ENCODE peak calls at places on chromosomes 5 and 9, in eight cellular contexts. O is GM23338, V is fibroblast of lung, W is HCT116, E is IMR-90, M is endothelial cell of umbilical vein, G is GM23248, U is hepatocyte. Y is an unnamed sample. For H4K20me1, the result is how much of the 10 kb centered on the place peaks cover.

GRCh38 chr5:98709681-98710080 is 63.8 kb upstream of the RGMB start:
- DNase-seq in U (no peak), V (no peak), G (no peak), M (no peak), O (no peak), W (no peak), E (no peak), Y (no peak)

GRCh38 chr5:171907731-171908343 is 98.6 kb downstream of the FBXW11 start:
- DNase-seq in O (peak), U (peak), V (peak), W (peak), E (peak), G (peak), M (peak), Y (peak)

GRCh38 chr5:766666-767431 is 17.7 kb downstream of the ZDHHC11B start:
- DNase-seq in G (no peak), V (no peak), E (no peak), W (no peak), O (no peak), M (no peak), U (no peak), Y (no peak)

GRCh38 chr9:25827626-25828025 is 149.4 kb upstream of the TUSC1 start:
- DNase-seq in V (no peak), M (no peak), O (no peak), U (no peak), W (no peak), E (no peak), G (no peak), Y (no peak)

GRCh38 chr5:127425037-127425436 is 92.4 kb upstream of the PRRC1 start:
- DNase-seq in V (no peak), M (no peak), W (no peak), O (no peak), G (no peak), E (no peak), U (peak), Y (no peak)

GRCh38 chr9:35826071-35826701 is 2.3 kb downstream of the FAM221B start:
- DNase-seq in G (peak), V (peak), M (peak), E (peak), U (peak), O (peak), W (peak), Y (peak)

GRCh38 chr5:8839361-8840055 is 706.4 kb downstream of the SEMA5A start:
- DNase-seq in O (no peak), E (no peak), W (no peak), M (no peak), U (no peak), V (peak), G (no peak), Y (no peak)

GRCh38 chr9:132651259-132651658 is 18.5 kb downstream of the DDX31 start:
- DNase-seq in M (peak), V (peak), O (no peak), U (peak), E (peak), G (peak), W (no peak), Y (peak)

GRCh38 chr9:2072752-2073405 is 57.7 kb downstream of the SMARCA2 start:
- DNase-seq in M (no peak), U (no peak), G (no peak), E (no peak), O (no peak), V (no peak), W (no peak), Y (no peak)

GRCh38 chr5:116681334-116682013 is 106.9 kb upstream of the SEMA6A start:
- DNase-seq in V (no peak), M (no peak), U (no peak), O (no peak), G (no peak), E (no peak), W (no peak), Y (no peak)

GRCh38 chr5:57795203-57795602 is 312.6 kb upstream of the ACTBL2 start:
- DNase-seq in M (no peak), W (no peak), E (no peak), U (no peak), O (no peak), G (no peak), V (no peak), Y (no peak)

GRCh38 chr5:163634061-163634460 is 128.6 kb downstream of the MAT2B start:
- DNase-seq in W (no peak), M (no peak), O (no peak), E (no peak), V (no peak), G (no peak), U (no peak), Y (no peak)

GRCh38 chr5:169838688-169839087 is 141.6 kb downstream of the INSYN2B start:
- DNase-seq in M (no peak), O (no peak), W (no peak), E (no peak), G (no peak), U (no peak), V (no peak), Y (no peak)

GRCh38 chr5:87717761-87718160 is 305.0 kb upstream of the CCNH start:
- DNase-seq in M (no peak), U (no peak), O (no peak), E (no peak), G (no peak), V (no peak), W (no peak), Y (no peak)

GRCh38 chr9:95143591-95144561 is 173.6 kb downstream of the FANCC start:
- DNase-seq in U (peak), W (no peak), M (no peak), O (no peak), V (peak), E (peak), G (peak), Y (no peak)

GRCh38 chr9:6896562-6896961 is 138.8 kb downstream of the KDM4C start:
- DNase-seq in U (no peak), O (no peak), W (no peak), G (peak), V (peak), E (peak), M (peak), Y (no peak)

GRCh38 chr5:91850031-91850430 is 466.9 kb upstream of the ARRDC3 start:
- DNase-seq in G (peak), V (peak), O (no peak), E (peak), U (no peak), M (no peak), W (no peak), Y (no peak)

GRCh38 chr9:135501261-135502167 is 1.0 kb downstream of the MRPS2 start:
- DNase-seq in E (no peak), O (no peak), G (peak), W (no peak), M (no peak), V (no peak), U (no peak), Y (no peak)

GRCh38 chr9:99253772-99254431 is 31.8 kb downstream of the SEC61B start:
- DNase-seq in W (no peak), M (no peak), U (no peak), G (no peak), O (peak), V (peak), E (no peak), Y (peak)

GRCh38 chr5:60487885-60488425 is 212.0 kb downstream of the DEPDC1B start:
- DNase-seq in G (peak), O (no peak), W (no peak), V (no peak), U (peak), M (no peak), E (no peak), Y (no peak)

GRCh38 chr5:161851691-161852299 is 3.9 kb downstream of the GABRA1 start:
- DNase-seq in E (no peak), U (peak), M (no peak), W (no peak), G (peak), V (no peak), O (peak), Y (no peak)

GRCh38 chr5:55022454-55022853 is 1.6 kb upstream of the GZMK start:
- DNase-seq in G (no peak), E (no peak), V (no peak), U (no peak), O (no peak), W (no peak), M (no peak), Y (no peak)

GRCh38 chr9:84121991-84122523 is 141.5 kb downstream of the RMI1 start:
- DNase-seq in U (no peak), G (no peak), V (peak), W (no peak), M (peak), O (no peak), E (peak), Y (no peak)

GRCh38 chr5:131242728-131243255 is 21.1 kb upstream of the CDC42SE2 start:
- DNase-seq in O (no peak), V (peak), M (peak), W (no peak), E (peak), G (peak), U (no peak), Y (no peak)

GRCh38 chr9:75086443-75087278 is 1.3 kb downstream of the NMRK1 start:
- DNase-seq in V (no peak), W (no peak), M (peak), U (peak), E (no peak), O (peak), G (peak), Y (no peak)

GRCh38 chr9:108750656-108751175 is 105.1 kb downstream of the ACTL7B start:
- DNase-seq in W (no peak), O (no peak), M (no peak), E (no peak), U (no peak), G (no peak), V (no peak), Y (no peak)

GRCh38 chr5:14726066-14726838 is 61.7 kb downstream of the OTULIN start:
- DNase-seq in O (no peak), U (peak), V (peak), G (peak), W (no peak), M (no peak), E (peak), Y (no peak)

GRCh38 chr9:115090486-115090885 is 27.5 kb downstream of the TNC start:
- DNase-seq in O (no peak), U (no peak), E (no peak), W (no peak), V (no peak), M (no peak), G (no peak), Y (no peak)

GRCh38 chr5:150345716-150346115 is 11.8 kb upstream of the TCOF1 start:
- DNase-seq in O (no peak), G (no peak), U (no peak), W (no peak), V (no peak), M (no peak), E (no peak), Y (no peak)

GRCh38 chr5:1203968-1204692 is 2.7 kb downstream of the SLC6A19 start:
- DNase-seq in M (no peak), U (no peak), O (no peak), W (no peak), E (no peak), V (no peak), G (no peak), Y (no peak)

GRCh38 chr5:17228833-17229291 is 11.4 kb downstream of the BASP1 start:
- DNase-seq in G (peak), O (no peak), W (no peak), U (no peak), M (peak), E (peak), V (peak), Y (no peak)

GRCh38 chr9:114303977-114304376 is 18.9 kb upstream of the ORM1 start:
- DNase-seq in E (no peak), W (no peak), O (no peak), V (no peak), U (peak), G (no peak), M (no peak), Y (no peak)

GRCh38 chr5:421901-422300 is 21.1 kb upstream of the EXOC3 start:
- DNase-seq in U (no peak), E (no peak), O (no peak), M (no peak), V (no peak), G (no peak), W (no peak), Y (no peak)

GRCh38 chr5:132050661-132051371 is 9.6 kb upstream of the IL3 start:
- DNase-seq in O (no peak), G (no peak), W (no peak), V (no peak), E (no peak), U (no peak), M (no peak), Y (no peak)

GRCh38 chr5:56480305-56481146 is 247.4 kb upstream of the ANKRD55 start:
- DNase-seq in U (peak), G (peak), V (peak), M (peak), E (peak), O (peak), W (no peak), Y (no peak)

GRCh38 chr9:126320158-126320922 is 6.3 kb upstream of the MVB12B start:
- DNase-seq in G (peak), U (no peak), W (no peak), V (no peak), O (no peak), E (no peak), M (no peak), Y (no peak)

GRCh38 chr5:80713640-80714039 is 58.9 kb upstream of the DHFR start:
- DNase-seq in M (peak), U (no peak), E (no peak), W (no peak), O (no peak), V (no peak), G (no peak), Y (no peak)

GRCh38 chr5:181204561-181205401 is at the start of gene TRIM7:
- DNase-seq in W (no peak), G (peak), V (peak), E (peak), O (peak), M (peak), U (peak), Y (no peak)

GRCh38 chr9:135035781-135036760 is 51.4 kb upstream of the OLFM1 start:
- DNase-seq in M (no peak), V (no peak), U (no peak), O (no peak), G (no peak), E (no peak), W (no peak), Y (no peak)

GRCh38 chr5:62340979-62341378 is 35.0 kb downstream of the KIF2A start:
- DNase-seq in W (no peak), E (no peak), O (no peak), M (no peak), U (no peak), V (no peak), G (no peak), Y (no peak)
- H4K20me1 ChIP-seq in W (under half), E (under half), O (under half), M (under half), U (under half), V (under half), G (under half), Y (half or more)

GRCh38 chr5:141647242-141647641 is 4.0 kb downstream of the FCHSD1 start:
- DNase-seq in V (no peak), E (no peak), G (no peak), M (no peak), W (no peak), U (no peak), O (no peak), Y (no peak)
- H4K20me1 ChIP-seq in V (under half), E (under half), G (under half), M (under half), W (under half), U (under half), O (under half), Y (under half)

DNA sequence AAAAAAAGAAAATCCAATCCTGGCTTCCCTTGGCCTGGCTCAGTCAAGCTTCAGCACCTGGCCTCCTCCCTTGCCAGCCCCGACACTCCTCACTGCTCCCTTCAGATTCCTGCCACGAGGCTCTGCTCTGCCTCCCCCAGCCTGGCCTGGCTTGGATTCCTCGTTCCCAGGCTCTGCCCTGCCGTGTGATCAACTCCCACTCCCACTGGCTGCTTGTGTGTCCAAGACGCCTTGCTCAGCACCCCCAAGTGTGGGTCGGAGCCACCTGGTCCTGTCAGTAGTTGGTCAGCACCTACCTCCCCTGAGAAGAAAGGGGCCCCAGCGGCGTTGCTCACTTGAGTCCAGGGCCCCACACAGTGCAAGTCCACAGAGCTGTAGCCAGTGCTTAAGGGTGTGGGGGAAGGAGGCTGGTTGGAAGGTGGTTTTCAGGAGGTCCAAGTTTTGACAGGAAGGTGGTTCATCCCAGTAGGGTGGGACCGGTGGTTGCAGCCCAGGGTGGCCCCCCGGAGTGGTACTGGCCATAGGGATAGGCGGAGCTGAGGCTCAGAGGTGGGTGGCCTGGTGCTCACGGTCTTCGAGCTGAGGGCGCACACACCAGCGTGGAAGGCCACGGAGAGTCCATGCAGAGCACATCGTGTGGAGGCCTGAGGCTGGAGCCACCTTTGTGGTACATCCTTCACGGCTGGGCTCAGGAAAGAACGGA is 46.4 kb downstream of the JADE2 start:
- DNase-seq in O (no peak), U (no peak), W (no peak), G (no peak), V (no peak), E (no peak), M (no peak), Y (no peak)
- H4K20me1 ChIP-seq in O (under half), U (under half), W (under half), G (under half), V (under half), E (under half), M (under half), Y (half or more)

DNA sequence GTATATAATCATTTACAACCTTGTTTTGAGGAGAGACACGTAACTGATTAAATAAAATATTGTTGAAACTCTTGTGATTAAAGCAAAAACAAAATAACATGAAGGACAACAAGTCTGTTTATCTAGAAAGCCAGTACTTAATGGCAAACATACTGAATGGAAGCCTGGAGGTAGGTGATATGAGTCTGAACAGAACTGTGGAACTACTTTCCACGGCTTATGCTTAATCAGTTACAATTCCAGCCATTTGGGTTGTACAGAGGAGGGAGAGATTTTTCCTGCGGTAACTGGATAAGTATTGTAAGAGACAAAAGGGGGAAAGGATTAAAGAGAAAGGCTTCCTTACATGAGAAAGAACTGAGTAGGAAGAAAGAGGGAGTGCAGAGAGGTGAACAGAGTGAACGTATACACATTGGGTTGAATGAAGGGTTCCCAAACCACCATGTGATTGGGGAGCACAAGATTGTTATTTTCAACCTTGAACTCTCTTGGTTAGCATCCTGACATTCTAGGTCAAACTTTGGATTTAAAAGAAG is 4.4 kb downstream of the TMED7 start:
- DNase-seq in E (no peak), V (no peak), W (no peak), U (no peak), G (no peak), O (no peak), M (peak), Y (no peak)
- H4K20me1 ChIP-seq in E (under half), V (under half), W (under half), U (under half), G (under half), O (under half), M (under half), Y (under half)

GRCh38 chr9:96381696-96382095 is 1.8 kb downstream of the SLC35D2 start:
- DNase-seq in E (no peak), V (no peak), O (no peak), G (no peak), W (no peak), U (no peak), M (no peak), Y (no peak)

GRCh38 chr9:96378187-96378586 is 5.3 kb downstream of the SLC35D2 start:
- DNase-seq in G (no peak), E (no peak), O (no peak), M (no peak), V (no peak), W (no peak), U (no peak), Y (no peak)

GRCh38 chr9:96376926-96377874 is 6.3 kb downstream of the SLC35D2 start:
- DNase-seq in G (peak), V (peak), W (no peak), M (peak), U (peak), O (no peak), E (peak), Y (no peak)

GRCh38 chr9:96382175-96382574 is 1.3 kb downstream of the SLC35D2 start:
- DNase-seq in O (no peak), V (peak), G (peak), W (peak), U (no peak), M (no peak), E (peak), Y (no peak)

DNA sequence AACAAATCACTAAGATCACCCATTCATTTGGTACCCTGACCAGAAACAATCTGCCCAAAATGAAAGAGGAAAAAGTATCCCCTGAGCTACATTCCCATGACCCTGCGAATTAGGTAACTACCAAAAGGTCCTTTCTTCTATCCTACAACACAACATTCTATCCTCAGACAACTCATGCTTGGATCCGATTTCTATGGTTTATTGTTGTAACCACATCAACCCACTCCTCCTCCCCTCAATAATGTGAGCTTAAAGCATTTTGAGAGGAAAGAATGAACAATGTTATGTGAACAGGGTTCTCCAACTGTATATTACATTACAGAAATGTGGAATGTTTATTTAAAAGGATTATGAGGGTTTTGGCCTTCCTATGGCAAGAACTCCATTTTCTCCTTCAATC is 4.0 kb downstream of the SLC35D2 start:
- DNase-seq in W (no peak), O (no peak), V (peak), M (no peak), G (no peak), U (no peak), E (peak), Y (no peak)
- H4K20me1 ChIP-seq in W (under half), O (under half), V (under half), M (under half), G (under half), U (under half), E (under half), Y (under half)

GRCh38 chr5:126126574-126126973 is 296.6 kb upstream of the GRAMD2B start:
- DNase-seq in E (no peak), U (no peak), V (no peak), W (no peak), G (no peak), O (no peak), M (no peak), Y (no peak)
- H4K20me1 ChIP-seq in E (under half), U (under half), V (under half), W (under half), G (under half), O (under half), M (under half), Y (under half)

GRCh38 chr9:90853945-90854344 is 52.3 kb downstream of the SYK start:
- DNase-seq in M (no peak), W (no peak), E (no peak), G (no peak), V (no peak), O (no peak), U (no peak), Y (no peak)
- H4K20me1 ChIP-seq in M (under half), W (under half), E (under half), G (under half), V (under half), O (under half), U (under half), Y (under half)